ENCODE peak calls at places on chromosomes 7 and 10, in seven cellular contexts. One of them, this sample, is unnamed.

GRCh38 chr10:89785095-89785494 is 83.7 kb downstream of the KIF20B start:
- DNase-seq in fibroblast of the aortic adventitia: no peak
- DNase-seq in Calu3: no peak
- DNase-seq in heart left ventricle: no peak
- DNase-seq in activated CD8-positive, alpha-beta T cell treated with anti-CD3 and anti-CD28 coated beads for 36 hours: no peak
- DNase-seq in coronary artery: no peak
- DNase-seq in neural crest cell: no peak
- DNase-seq in this sample: no peak

GRCh38 chr7:104943502-104944343 is 70.3 kb upstream of the KMT2E start:
- DNase-seq in activated CD8-positive, alpha-beta T cell treated with anti-CD3 and anti-CD28 coated beads for 36 hours: peak
- DNase-seq in coronary artery: no peak
- DNase-seq in heart left ventricle: peak
- DNase-seq in fibroblast of the aortic adventitia: peak
- DNase-seq in Calu3: peak
- DNase-seq in neural crest cell: no peak
- DNase-seq in this sample: peak

GRCh38 chr7:23966941-23967340 is 256.9 kb downstream of the STK31 start:
- DNase-seq in fibroblast of the aortic adventitia: no peak
- DNase-seq in heart left ventricle: no peak
- DNase-seq in activated CD8-positive, alpha-beta T cell treated with anti-CD3 and anti-CD28 coated beads for 36 hours: no peak
- DNase-seq in coronary artery: no peak
- DNase-seq in Calu3: no peak
- DNase-seq in neural crest cell: no peak
- DNase-seq in this sample: no peak

GRCh38 chr7:20280475-20281351 is 50.0 kb upstream of the ITGB8 start:
- DNase-seq in neural crest cell: no peak
- DNase-seq in coronary artery: no peak
- DNase-seq in fibroblast of the aortic adventitia: peak
- DNase-seq in heart left ventricle: no peak
- DNase-seq in Calu3: no peak
- DNase-seq in activated CD8-positive, alpha-beta T cell treated with anti-CD3 and anti-CD28 coated beads for 36 hours: no peak
- DNase-seq in this sample: no peak

GRCh38 chr7:42672339-42672990 is 239.4 kb downstream of the C7orf25 start:
- DNase-seq in activated CD8-positive, alpha-beta T cell treated with anti-CD3 and anti-CD28 coated beads for 36 hours: no peak
- DNase-seq in neural crest cell: no peak
- DNase-seq in fibroblast of the aortic adventitia: no peak
- DNase-seq in heart left ventricle: no peak
- DNase-seq in coronary artery: no peak
- DNase-seq in Calu3: no peak
- DNase-seq in this sample: no peak

GRCh38 chr7:24963218-24963617 is 16.8 kb downstream of the OSBPL3 start:
- DNase-seq in coronary artery: no peak
- DNase-seq in heart left ventricle: peak
- DNase-seq in Calu3: no peak
- DNase-seq in activated CD8-positive, alpha-beta T cell treated with anti-CD3 and anti-CD28 coated beads for 36 hours: peak
- DNase-seq in fibroblast of the aortic adventitia: peak
- DNase-seq in neural crest cell: no peak
- DNase-seq in this sample: peak

GRCh38 chr10:132960071-132960472 is 17.7 kb upstream of the CFAP46 start:
- DNase-seq in activated CD8-positive, alpha-beta T cell treated with anti-CD3 and anti-CD28 coated beads for 36 hours: no peak
- DNase-seq in Calu3: no peak
- DNase-seq in heart left ventricle: peak
- DNase-seq in coronary artery: no peak
- DNase-seq in neural crest cell: no peak
- DNase-seq in fibroblast of the aortic adventitia: no peak
- DNase-seq in this sample: no peak

GRCh38 chr10:121734517-121735137 is 136.4 kb upstream of the FGFR2 start:
- DNase-seq in heart left ventricle: no peak
- DNase-seq in neural crest cell: peak
- DNase-seq in fibroblast of the aortic adventitia: peak
- DNase-seq in activated CD8-positive, alpha-beta T cell treated with anti-CD3 and anti-CD28 coated beads for 36 hours: peak
- DNase-seq in coronary artery: no peak
- DNase-seq in Calu3: no peak
- DNase-seq in this sample: peak

GRCh38 chr10:48550977-48551376 is 53.9 kb downstream of the ARHGAP22 start:
- DNase-seq in heart left ventricle: no peak
- DNase-seq in fibroblast of the aortic adventitia: no peak
- DNase-seq in activated CD8-positive, alpha-beta T cell treated with anti-CD3 and anti-CD28 coated beads for 36 hours: no peak
- DNase-seq in coronary artery: peak
- DNase-seq in neural crest cell: no peak
- DNase-seq in Calu3: no peak
- DNase-seq in this sample: no peak

GRCh38 chr7:1461640-1462375 is 2.5 kb upstream of the MICALL2 start:
- DNase-seq in activated CD8-positive, alpha-beta T cell treated with anti-CD3 and anti-CD28 coated beads for 36 hours: no peak
- DNase-seq in fibroblast of the aortic adventitia: no peak
- DNase-seq in neural crest cell: no peak
- DNase-seq in heart left ventricle: no peak
- DNase-seq in Calu3: no peak
- DNase-seq in coronary artery: no peak
- DNase-seq in this sample: no peak

GRCh38 chr7:148856035-148856881 is 27.8 kb downstream of the EZH2 start:
- DNase-seq in Calu3: peak
- DNase-seq in neural crest cell: peak
- DNase-seq in coronary artery: no peak
- DNase-seq in fibroblast of the aortic adventitia: peak
- DNase-seq in activated CD8-positive, alpha-beta T cell treated with anti-CD3 and anti-CD28 coated beads for 36 hours: peak
- DNase-seq in heart left ventricle: peak
- DNase-seq in this sample: peak

GRCh38 chr7:28328161-28328560 is 84.2 kb upstream of the CREB5 start:
- DNase-seq in heart left ventricle: no peak
- DNase-seq in Calu3: no peak
- DNase-seq in neural crest cell: no peak
- DNase-seq in coronary artery: no peak
- DNase-seq in activated CD8-positive, alpha-beta T cell treated with anti-CD3 and anti-CD28 coated beads for 36 hours: no peak
- DNase-seq in fibroblast of the aortic adventitia: no peak
- DNase-seq in this sample: no peak

GRCh38 chr10:31906039-31906438 is 22.6 kb downstream of the ARHGAP12 start:
- DNase-seq in activated CD8-positive, alpha-beta T cell treated with anti-CD3 and anti-CD28 coated beads for 36 hours: no peak
- DNase-seq in heart left ventricle: no peak
- DNase-seq in Calu3: no peak
- DNase-seq in coronary artery: no peak
- DNase-seq in fibroblast of the aortic adventitia: no peak
- DNase-seq in neural crest cell: no peak
- DNase-seq in this sample: no peak

GRCh38 chr7:100457033-100457432 is 7.0 kb downstream of the SPACDR start:
- DNase-seq in coronary artery: no peak
- DNase-seq in heart left ventricle: no peak
- DNase-seq in Calu3: no peak
- DNase-seq in neural crest cell: no peak
- DNase-seq in activated CD8-positive, alpha-beta T cell treated with anti-CD3 and anti-CD28 coated beads for 36 hours: no peak
- DNase-seq in fibroblast of the aortic adventitia: no peak
- DNase-seq in this sample: no peak

GRCh38 chr7:25075459-25075858 is 49.6 kb downstream of the CYCS start:
- DNase-seq in Calu3: no peak
- DNase-seq in heart left ventricle: no peak
- DNase-seq in fibroblast of the aortic adventitia: no peak
- DNase-seq in coronary artery: no peak
- DNase-seq in neural crest cell: no peak
- DNase-seq in activated CD8-positive, alpha-beta T cell treated with anti-CD3 and anti-CD28 coated beads for 36 hours: peak
- DNase-seq in this sample: no peak

GRCh38 chr10:48574322-48574796 is 30.5 kb downstream of the ARHGAP22 start:
- DNase-seq in fibroblast of the aortic adventitia: no peak
- DNase-seq in coronary artery: peak
- DNase-seq in heart left ventricle: no peak
- DNase-seq in activated CD8-positive, alpha-beta T cell treated with anti-CD3 and anti-CD28 coated beads for 36 hours: no peak
- DNase-seq in neural crest cell: no peak
- DNase-seq in Calu3: no peak
- DNase-seq in this sample: no peak

GRCh38 chr10:77909755-77910375 is 16.7 kb downstream of the DLG5 start:
- DNase-seq in heart left ventricle: no peak
- DNase-seq in activated CD8-positive, alpha-beta T cell treated with anti-CD3 and anti-CD28 coated beads for 36 hours: no peak
- DNase-seq in coronary artery: no peak
- DNase-seq in neural crest cell: no peak
- DNase-seq in Calu3: peak
- DNase-seq in fibroblast of the aortic adventitia: peak
- DNase-seq in this sample: peak

GRCh38 chr7:157466473-157467261 is 129.9 kb downstream of the DNAJB6 start:
- DNase-seq in neural crest cell: peak
- DNase-seq in activated CD8-positive, alpha-beta T cell treated with anti-CD3 and anti-CD28 coated beads for 36 hours: no peak
- DNase-seq in fibroblast of the aortic adventitia: no peak
- DNase-seq in coronary artery: no peak
- DNase-seq in Calu3: no peak
- DNase-seq in heart left ventricle: no peak
- DNase-seq in this sample: no peak

GRCh38 chr10:131907679-131908078 is 6.9 kb downstream of the PPP2R2D start:
- DNase-seq in fibroblast of the aortic adventitia: no peak
- DNase-seq in neural crest cell: no peak
- DNase-seq in heart left ventricle: no peak
- DNase-seq in Calu3: no peak
- DNase-seq in activated CD8-positive, alpha-beta T cell treated with anti-CD3 and anti-CD28 coated beads for 36 hours: no peak
- DNase-seq in coronary artery: no peak
- DNase-seq in this sample: no peak

DNA sequence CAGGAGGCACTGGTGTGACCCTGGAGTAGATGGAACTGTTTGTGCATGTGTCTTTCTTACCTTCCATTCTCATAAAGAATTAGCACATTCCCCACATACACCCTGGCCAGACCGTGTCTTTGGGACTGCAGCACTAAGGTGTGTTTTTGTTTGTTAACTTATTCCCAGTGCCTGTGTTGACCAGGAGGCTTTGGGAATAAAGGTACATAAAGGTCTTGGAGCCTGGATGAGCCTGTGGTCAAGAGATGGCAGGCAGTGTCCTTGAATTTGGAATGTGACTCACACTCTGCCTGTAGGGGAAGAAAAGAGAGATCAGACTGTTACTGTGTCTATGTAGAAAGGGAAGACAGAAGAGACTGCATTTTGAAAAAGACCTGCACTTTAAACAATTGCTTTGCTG is 137.6 kb downstream of the LYZL1 start:
- DNase-seq in activated CD8-positive, alpha-beta T cell treated with anti-CD3 and anti-CD28 coated beads for 36 hours: no peak
- DNase-seq in fibroblast of the aortic adventitia: no peak
- DNase-seq in neural crest cell: no peak
- DNase-seq in Calu3: no peak
- DNase-seq in coronary artery: no peak
- DNase-seq in heart left ventricle: no peak
- DNase-seq in this sample: no peak
- TF ChIP-seq CTCF in activated CD8-positive, alpha-beta T cell treated with anti-CD3 and anti-CD28 coated beads for 36 hours: no peak
- TF ChIP-seq CTCF in fibroblast of the aortic adventitia: no peak
- TF ChIP-seq CTCF in neural crest cell: no peak
- TF ChIP-seq CTCF in Calu3: no peak
- TF ChIP-seq CTCF in coronary artery: no peak
- TF ChIP-seq CTCF in heart left ventricle: no peak
- TF ChIP-seq CTCF in this sample: no peak

DNA sequence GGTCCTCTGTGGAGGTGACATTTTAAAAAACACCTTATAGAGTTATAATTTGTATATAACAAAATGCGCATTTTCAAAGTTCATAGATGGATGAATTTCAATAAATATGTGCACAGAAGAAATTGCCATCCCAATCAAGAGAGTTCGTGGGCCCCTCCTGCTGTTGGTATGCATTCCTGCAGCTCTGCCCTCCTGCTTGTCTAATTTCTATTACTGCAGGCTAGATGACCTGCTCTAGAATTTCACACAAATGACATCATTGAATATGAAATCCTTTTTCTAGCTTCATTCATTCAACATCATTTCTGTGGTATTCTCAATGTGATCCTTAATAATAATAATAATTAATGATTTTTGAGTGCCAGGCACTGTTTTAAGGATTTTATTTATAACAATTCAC is 348.2 kb downstream of the SDK1 start:
- DNase-seq in fibroblast of the aortic adventitia: no peak
- DNase-seq in heart left ventricle: no peak
- DNase-seq in coronary artery: no peak
- DNase-seq in neural crest cell: no peak
- DNase-seq in activated CD8-positive, alpha-beta T cell treated with anti-CD3 and anti-CD28 coated beads for 36 hours: no peak
- DNase-seq in Calu3: peak
- DNase-seq in this sample: no peak
- TF ChIP-seq CTCF in fibroblast of the aortic adventitia: peak
- TF ChIP-seq CTCF in heart left ventricle: no peak
- TF ChIP-seq CTCF in coronary artery: no peak
- TF ChIP-seq CTCF in neural crest cell: no peak
- TF ChIP-seq CTCF in activated CD8-positive, alpha-beta T cell treated with anti-CD3 and anti-CD28 coated beads for 36 hours: no peak
- TF ChIP-seq CTCF in Calu3: no peak
- TF ChIP-seq CTCF in this sample: no peak

DNA sequence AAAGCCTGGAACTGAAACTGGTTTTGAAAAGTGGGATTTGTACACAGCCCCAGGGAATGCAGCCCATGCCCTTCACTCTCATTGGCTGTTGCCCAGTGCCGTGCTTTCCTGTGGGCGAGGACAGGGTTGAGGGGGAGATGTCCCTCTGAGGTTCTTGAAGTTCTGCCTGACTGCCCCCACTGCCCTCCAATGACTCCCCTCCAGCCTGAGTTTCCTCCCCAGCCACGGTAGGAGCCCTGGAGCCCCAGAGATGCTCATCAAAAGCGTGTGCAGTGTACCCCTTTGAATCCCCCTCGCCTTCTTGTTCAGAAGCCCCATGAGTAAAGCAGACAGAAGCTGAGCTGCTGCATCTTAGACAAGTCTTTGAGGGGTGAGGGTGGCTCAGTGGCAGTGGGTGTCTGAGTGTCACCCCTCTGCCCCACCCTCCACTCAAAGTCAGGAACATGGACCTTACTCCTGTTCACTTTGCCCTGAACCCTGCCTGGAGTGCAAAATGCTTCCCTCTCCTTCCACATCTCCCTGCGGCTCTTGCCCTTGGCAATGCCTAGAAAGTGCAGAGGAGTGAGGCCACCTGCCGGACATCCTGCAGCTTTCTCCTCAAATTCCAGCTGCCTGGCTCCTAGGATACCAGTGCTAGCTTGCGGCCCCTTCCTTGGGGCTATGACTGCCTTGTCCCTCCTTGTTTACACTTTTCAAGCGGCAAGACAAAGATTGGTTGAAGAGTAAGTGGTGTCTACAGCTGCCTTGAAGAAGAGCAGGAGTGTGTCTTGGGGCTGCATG is 19.9 kb downstream of the FAM241B start:
- DNase-seq in fibroblast of the aortic adventitia: no peak
- DNase-seq in neural crest cell: no peak
- DNase-seq in Calu3: no peak
- DNase-seq in coronary artery: no peak
- DNase-seq in activated CD8-positive, alpha-beta T cell treated with anti-CD3 and anti-CD28 coated beads for 36 hours: no peak
- DNase-seq in heart left ventricle: no peak
- DNase-seq in this sample: no peak
- TF ChIP-seq CTCF in fibroblast of the aortic adventitia: peak
- TF ChIP-seq CTCF in neural crest cell: no peak
- TF ChIP-seq CTCF in Calu3: no peak
- TF ChIP-seq CTCF in coronary artery: no peak
- TF ChIP-seq CTCF in activated CD8-positive, alpha-beta T cell treated with anti-CD3 and anti-CD28 coated beads for 36 hours: no peak
- TF ChIP-seq CTCF in heart left ventricle: no peak
- TF ChIP-seq CTCF in this sample: no peak

DNA sequence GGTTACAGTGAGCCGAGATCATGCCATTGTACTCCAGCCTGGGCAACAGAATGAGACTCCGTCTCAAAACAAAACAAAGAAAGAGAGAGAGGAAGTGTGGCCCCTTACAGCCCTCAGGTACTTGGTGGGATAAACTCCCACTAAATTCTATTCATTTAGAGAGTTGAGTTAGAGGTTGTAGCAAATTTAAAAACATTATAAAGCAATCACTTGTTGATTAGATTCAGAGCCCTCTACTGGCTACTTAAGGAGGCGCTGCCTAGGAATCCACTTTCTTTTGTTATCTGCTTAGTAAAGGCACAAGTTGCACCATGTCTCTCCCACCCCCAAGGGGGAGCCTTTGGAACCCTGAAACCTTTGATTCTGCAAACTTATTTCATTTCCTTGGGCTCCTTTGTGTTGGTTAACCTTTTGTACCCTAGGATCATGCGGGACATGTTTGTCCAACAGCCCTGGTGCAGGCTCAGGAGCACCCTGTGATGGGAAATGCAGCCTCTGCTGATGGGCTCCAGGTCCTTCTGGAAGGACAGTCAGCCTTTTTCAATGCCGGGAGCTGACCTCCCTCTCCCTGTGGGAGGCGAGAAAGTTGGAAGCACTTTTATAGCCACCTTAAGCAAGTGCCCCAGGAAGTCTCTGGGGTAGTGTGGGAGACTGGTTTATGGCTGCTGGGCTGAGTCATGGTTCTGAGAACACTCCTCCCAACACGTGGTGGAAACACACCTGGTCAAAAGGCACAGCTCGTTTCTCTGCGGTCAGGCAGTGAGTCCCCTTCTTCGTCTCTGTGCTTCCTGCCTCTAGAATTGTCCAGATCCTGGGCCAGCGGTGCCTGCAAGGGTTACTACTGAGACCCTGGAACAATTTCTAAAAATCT is 2.3 kb downstream of the HKDC1 start:
- DNase-seq in activated CD8-positive, alpha-beta T cell treated with anti-CD3 and anti-CD28 coated beads for 36 hours: peak
- DNase-seq in fibroblast of the aortic adventitia: peak
- DNase-seq in coronary artery: no peak
- DNase-seq in Calu3: peak
- DNase-seq in neural crest cell: peak
- DNase-seq in heart left ventricle: no peak
- DNase-seq in this sample: peak
- TF ChIP-seq CTCF in activated CD8-positive, alpha-beta T cell treated with anti-CD3 and anti-CD28 coated beads for 36 hours: peak
- TF ChIP-seq CTCF in fibroblast of the aortic adventitia: peak
- TF ChIP-seq CTCF in coronary artery: peak
- TF ChIP-seq CTCF in Calu3: peak
- TF ChIP-seq CTCF in neural crest cell: peak
- TF ChIP-seq CTCF in heart left ventricle: peak
- TF ChIP-seq CTCF in this sample: peak